ENCODE peak calls at places on chromosomes 1 and 21, in eight cellular contexts. A, V, I, K, B, X, O and H are unnamed samples. For H3K4me1 and H3K36me3, the result is how much of the 10 kb centered on the place peaks cover.

GRCh38 chr1:99681583-99681982 is 35.7 kb downstream of the PALMD start:
- DNase-seq in A (no peak), V (no peak), I (no peak), K (no peak), B (no peak), X (peak), O (no peak), H (no peak)

GRCh38 chr21:37932936-37933335 is 16.7 kb upstream of the KCNJ6 start:
- DNase-seq in A (no peak), V (no peak), I (no peak), K (no peak), B (no peak), X (no peak), O (no peak), H (no peak)

GRCh38 chr1:19273106-19273843 is 15.3 kb downstream of the AKR7A3 start:
- DNase-seq in A (no peak), V (no peak), I (no peak), K (no peak), B (no peak), X (no peak), O (no peak), H (no peak)

GRCh38 chr1:193629875-193630274 is 443.5 kb upstream of the B3GALT2 start:
- DNase-seq in A (no peak), V (no peak), I (peak), K (no peak), B (no peak), X (peak), O (no peak), H (no peak)

GRCh38 chr1:95169544-95169943 is 52.4 kb downstream of the TLCD4 start:
- DNase-seq in A (no peak), V (peak), I (no peak), K (no peak), B (no peak), X (no peak), O (no peak), H (no peak)

GRCh38 chr1:66761273-66761672 is 9.0 kb downstream of the DYNLT5 start:
- DNase-seq in A (no peak), V (no peak), I (no peak), K (no peak), B (no peak), X (peak), O (no peak), H (no peak)

GRCh38 chr1:243411472-243411871 is 155.6 kb downstream of the SDCCAG8 start:
- DNase-seq in A (no peak), V (no peak), I (no peak), K (no peak), B (no peak), X (no peak), O (no peak), H (no peak)

GRCh38 chr21:36881223-36881622 is 85.2 kb downstream of the HLCS start:
- DNase-seq in A (no peak), V (no peak), I (no peak), K (no peak), B (no peak), X (peak), O (no peak), H (no peak)

GRCh38 chr1:200040516-200041138 is 13.1 kb downstream of the NR5A2 start:
- DNase-seq in A (no peak), V (no peak), I (peak), K (no peak), B (no peak), X (peak), O (no peak), H (no peak)

GRCh38 chr1:84620720-84621313 is 46.6 kb upstream of the CTBS start:
- DNase-seq in A (peak), V (peak), I (peak), K (peak), B (peak), X (peak), O (no peak), H (peak)

GRCh38 chr1:158089925-158090675 is 90.6 kb upstream of the CD1D start:
- DNase-seq in A (no peak), V (no peak), I (no peak), K (no peak), B (no peak), X (no peak), O (no peak), H (no peak)

GRCh38 chr1:118360817-118361216 is 175.8 kb upstream of the SPAG17 start:
- DNase-seq in A (no peak), V (no peak), I (no peak), K (no peak), B (no peak), X (peak), O (no peak), H (no peak)

GRCh38 chr1:40314721-40315238 is 2.3 kb downstream of the COL9A2 start:
- DNase-seq in A (no peak), V (no peak), I (peak), K (no peak), B (no peak), X (no peak), O (no peak), H (no peak)

DNA sequence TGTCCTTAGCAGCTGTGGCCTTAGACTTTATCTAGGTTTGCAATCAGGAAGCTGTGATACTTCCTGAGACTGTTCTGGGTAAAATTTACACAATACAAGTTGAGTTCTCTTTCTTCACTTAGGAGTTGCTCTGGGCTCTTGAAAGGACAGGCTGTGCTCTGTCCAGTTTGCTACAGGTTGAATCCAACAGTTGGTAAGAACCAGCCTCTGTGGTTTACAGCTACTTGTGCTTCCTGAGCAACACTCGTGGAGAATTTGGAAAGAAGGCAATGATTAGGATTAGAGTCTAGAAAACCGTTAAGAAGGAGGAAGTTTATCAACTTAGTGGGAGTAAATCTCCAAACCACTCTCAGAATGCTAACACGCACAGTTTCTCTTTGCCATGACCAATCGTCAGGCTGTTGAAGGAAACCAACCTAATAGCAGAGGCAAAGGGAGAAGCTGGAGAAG is 26.8 kb downstream of the GFI1 start:
- DNase-seq in A (no peak), V (no peak), I (no peak), K (no peak), B (no peak), X (peak), O (no peak), H (no peak)
- H3K4me1 ChIP-seq in A (under half), V (under half), I (under half), K (under half), B (under half), X (under half), O (under half), H (under half)

GRCh38 chr1:156740679-156741612 is at the start of gene MRPL24:
- DNase-seq in A (peak), V (peak), I (peak), K (peak), B (peak), X (peak), O (peak), H (peak)
- H3K36me3 ChIP-seq in A (half or more), V (under half), I (under half), K (under half), B (half or more), X (under half), O (under half), H (half or more)

GRCh38 chr1:160624464-160624863 is 22.4 kb downstream of the SLAMF1 start:
- DNase-seq in A (peak), V (no peak), I (no peak), K (no peak), B (no peak), X (no peak), O (no peak), H (no peak)

GRCh38 chr1:160625321-160625720 is 21.5 kb downstream of the SLAMF1 start:
- DNase-seq in A (no peak), V (no peak), I (no peak), K (no peak), B (no peak), X (no peak), O (no peak), H (no peak)

GRCh38 chr1:160626560-160627342 is 20.1 kb downstream of the SLAMF1 start:
- DNase-seq in A (no peak), V (no peak), I (no peak), K (no peak), B (no peak), X (no peak), O (no peak), H (no peak)

GRCh38 chr1:160623860-160624259 is 23.0 kb downstream of the SLAMF1 start:
- DNase-seq in A (no peak), V (no peak), I (no peak), K (no peak), B (no peak), X (no peak), O (no peak), H (no peak)

GRCh38 chr1:160625725-160626498 is 20.9 kb downstream of the SLAMF1 start:
- DNase-seq in A (no peak), V (no peak), I (no peak), K (no peak), B (no peak), X (peak), O (no peak), H (no peak)
- H3K4me3 ChIP-seq in A (peak), V (no peak), I (no peak), K (no peak), B (no peak), X (no peak), O (no peak), H (no peak)

GRCh38 chr1:55718758-55719671 is 503.9 kb upstream of the USP24 start:
- DNase-seq in A (no peak), V (no peak), I (peak), K (peak), B (peak), X (peak), O (no peak), H (peak)

GRCh38 chr1:55723001-55723400 is 507.8 kb upstream of the USP24 start:
- DNase-seq in A (no peak), V (no peak), I (no peak), K (no peak), B (no peak), X (no peak), O (no peak), H (no peak)

GRCh38 chr1:55717111-55717510 is 501.9 kb upstream of the USP24 start:
- DNase-seq in A (no peak), V (no peak), I (no peak), K (no peak), B (no peak), X (no peak), O (no peak), H (no peak)

GRCh38 chr1:55716610-55717009 is 501.4 kb upstream of the USP24 start:
- DNase-seq in A (no peak), V (no peak), I (no peak), K (no peak), B (no peak), X (peak), O (no peak), H (no peak)

GRCh38 chr1:55720243-55720642 is 505.1 kb upstream of the USP24 start:
- DNase-seq in A (no peak), V (no peak), I (no peak), K (peak), B (peak), X (no peak), O (no peak), H (no peak)
- H3K4me1 ChIP-seq in A (under half), V (under half), I (under half), K (under half), B (under half), X (under half), O (under half), H (under half)

GRCh38 chr1:230682882-230683610 is 30.9 kb downstream of the AGT start:
- DNase-seq in A (no peak), V (no peak), I (no peak), K (no peak), B (no peak), X (peak), O (no peak), H (no peak)
- H3K36me3 ChIP-seq in A (half or more), V (under half), I (under half), K (under half), B (half or more), X (half or more), O (under half), H (half or more)

DNA sequence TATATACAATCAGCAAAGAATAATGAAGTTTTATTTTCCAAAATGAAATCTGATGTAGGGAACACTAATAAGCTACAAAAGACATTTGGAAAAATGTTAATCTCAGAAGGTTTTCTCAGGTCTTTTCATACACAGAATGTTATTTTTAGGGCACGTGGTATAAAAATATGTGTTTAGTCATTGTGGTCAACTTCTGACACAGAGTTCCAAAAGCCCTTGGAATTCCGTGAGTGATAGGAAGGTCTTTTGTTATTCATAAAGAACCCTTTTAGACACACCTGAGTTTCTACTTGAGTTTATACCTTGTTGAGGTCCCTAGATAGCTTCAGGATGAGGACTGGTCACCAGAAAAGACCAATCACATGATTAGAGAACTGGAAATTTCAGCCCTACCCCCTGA is 277.6 kb upstream of the NCAM2 start:
- DNase-seq in A (no peak), V (no peak), I (no peak), K (no peak), B (no peak), X (peak), O (no peak), H (no peak)
- H3K4me3 ChIP-seq in A (no peak), V (no peak), I (no peak), K (no peak), B (no peak), X (no peak), O (no peak), H (no peak)

DNA sequence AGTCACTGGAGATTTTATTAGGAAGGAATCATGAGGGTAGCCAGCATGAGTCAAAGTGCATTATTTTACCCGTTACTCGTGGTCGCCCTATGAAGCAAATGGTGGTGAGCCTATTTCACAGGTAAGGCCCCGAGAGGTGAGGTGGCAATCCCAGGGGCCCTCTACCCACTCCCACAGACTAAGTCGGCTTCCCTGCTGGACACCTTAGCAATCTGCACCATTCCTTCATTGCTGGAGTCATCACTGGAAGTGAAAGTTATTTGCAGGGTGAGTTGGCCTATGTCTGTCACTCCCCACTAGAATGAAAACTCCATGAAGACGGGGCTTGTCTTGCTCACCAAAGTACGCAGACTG is 52.7 kb downstream of the TOMM20 start:
- DNase-seq in A (no peak), V (no peak), I (no peak), K (no peak), B (no peak), X (no peak), O (no peak), H (no peak)
- H3K4me1 ChIP-seq in A (half or more), V (half or more), I (under half), K (under half), B (half or more), X (under half), O (under half), H (half or more)